ENCODE peak calls at places on chromosomes 3 and 15, in six cellular contexts. One of them, this sample, is unnamed.

GRCh38 chr3:171391432-171391831 is 68.8 kb downstream of the TNIK start:
- DNase-seq in fibroblast of the conjunctiva: no peak
- DNase-seq in posterior cingulate gyrus: no peak
- DNase-seq in PC-3: no peak
- DNase-seq in substantia nigra: no peak
- DNase-seq in HL-60: no peak
- DNase-seq in this sample: no peak

GRCh38 chr3:179671709-179672337 is 19.0 kb downstream of the USP13 start:
- DNase-seq in posterior cingulate gyrus: no peak
- DNase-seq in substantia nigra: no peak
- DNase-seq in HL-60: no peak
- DNase-seq in fibroblast of the conjunctiva: no peak
- DNase-seq in PC-3: peak
- DNase-seq in this sample: no peak

GRCh38 chr15:31031471-31032064 is 40.1 kb upstream of the MTMR10 start:
- DNase-seq in HL-60: no peak
- DNase-seq in posterior cingulate gyrus: no peak
- DNase-seq in PC-3: no peak
- DNase-seq in fibroblast of the conjunctiva: no peak
- DNase-seq in substantia nigra: no peak
- DNase-seq in this sample: peak

GRCh38 chr15:49473031-49473430 is 50.0 kb downstream of the FGF7 start:
- DNase-seq in posterior cingulate gyrus: no peak
- DNase-seq in substantia nigra: no peak
- DNase-seq in fibroblast of the conjunctiva: no peak
- DNase-seq in PC-3: peak
- DNase-seq in HL-60: no peak
- DNase-seq in this sample: no peak

GRCh38 chr15:45148076-45149059 is 18.6 kb downstream of the DUOX1 start:
- DNase-seq in posterior cingulate gyrus: no peak
- DNase-seq in HL-60: no peak
- DNase-seq in fibroblast of the conjunctiva: no peak
- DNase-seq in substantia nigra: no peak
- DNase-seq in PC-3: peak
- DNase-seq in this sample: no peak

GRCh38 chr15:31367730-31368344 is 41.2 kb downstream of the KLF13 start:
- DNase-seq in posterior cingulate gyrus: no peak
- DNase-seq in fibroblast of the conjunctiva: no peak
- DNase-seq in PC-3: no peak
- DNase-seq in HL-60: no peak
- DNase-seq in substantia nigra: no peak
- DNase-seq in this sample: no peak

GRCh38 chr3:54785976-54786375 is 141.9 kb downstream of the LRTM1 start:
- DNase-seq in substantia nigra: no peak
- DNase-seq in PC-3: no peak
- DNase-seq in fibroblast of the conjunctiva: no peak
- DNase-seq in HL-60: no peak
- DNase-seq in posterior cingulate gyrus: no peak
- DNase-seq in this sample: no peak

GRCh38 chr15:76678766-76679165 is 226.4 kb downstream of the SCAPER start:
- DNase-seq in fibroblast of the conjunctiva: no peak
- DNase-seq in substantia nigra: no peak
- DNase-seq in PC-3: no peak
- DNase-seq in posterior cingulate gyrus: no peak
- DNase-seq in HL-60: no peak
- DNase-seq in this sample: no peak

GRCh38 chr3:31265646-31266423 is 266.9 kb upstream of the STT3B start:
- DNase-seq in HL-60: peak
- DNase-seq in substantia nigra: no peak
- DNase-seq in posterior cingulate gyrus: no peak
- DNase-seq in fibroblast of the conjunctiva: no peak
- DNase-seq in PC-3: no peak
- DNase-seq in this sample: no peak

GRCh38 chr3:195558602-195559001 is 15.5 kb upstream of the PPP1R2 start:
- DNase-seq in fibroblast of the conjunctiva: peak
- DNase-seq in posterior cingulate gyrus: no peak
- DNase-seq in substantia nigra: no peak
- DNase-seq in PC-3: peak
- DNase-seq in HL-60: peak
- DNase-seq in this sample: no peak

GRCh38 chr15:40796041-40796440 is 10.8 kb upstream of the ZFYVE19 start:
- DNase-seq in fibroblast of the conjunctiva: no peak
- DNase-seq in PC-3: no peak
- DNase-seq in substantia nigra: no peak
- DNase-seq in HL-60: no peak
- DNase-seq in posterior cingulate gyrus: no peak
- DNase-seq in this sample: no peak

GRCh38 chr3:47652142-47652541 is 73.5 kb upstream of the CSPG5 start:
- DNase-seq in PC-3: no peak
- DNase-seq in HL-60: no peak
- DNase-seq in substantia nigra: no peak
- DNase-seq in posterior cingulate gyrus: no peak
- DNase-seq in fibroblast of the conjunctiva: no peak
- DNase-seq in this sample: no peak

This sample was measured in GM13976.